ENCODE peak calls at places on chromosomes 16 and 17, in nine cellular contexts. M is retina, Q is B cell, V is mucosa of gallbladder, A is A673, T is neural crest cell, U is GM10248, N is DMS153, E is hepatocyte. P is an unnamed sample.
A peak's percentile ranks its signal among the peaks of the same experiment; 100 is the strongest.

GRCh38 chr17:19386974-19387920 is at the start of gene MFAP4:
- DNase-seq in M (peak; percentile 65), T (no peak), U (no peak), V (peak; percentile 62), Q (no peak), N (no peak), E (peak; percentile 90), A (peak; percentile 92), P (peak; percentile 99)

GRCh38 chr16:51666821-51667220 is 515.8 kb upstream of the SALL1 start:
- DNase-seq in E (no peak), U (no peak), N (no peak), Q (no peak), A (no peak), T (no peak), M (no peak), V (no peak), P (no peak)

GRCh38 chr16:4336701-4337539 is 14.2 kb downstream of the PAM16 start:
- DNase-seq in M (no peak), T (no peak), V (no peak), U (no peak), E (no peak), Q (no peak), N (no peak), A (no peak), P (no peak)

GRCh38 chr17:36939059-36939943 is 2.0 kb downstream of the LHX1 start:
- DNase-seq in V (no peak), T (no peak), Q (no peak), M (peak; percentile 68), E (no peak), U (no peak), A (no peak), N (no peak), P (no peak)

GRCh38 chr17:36731091-36731490 is 129.7 kb downstream of the MRM1 start:
- DNase-seq in Q (no peak), E (no peak), N (peak; percentile 90), A (no peak), V (peak; percentile 44), M (no peak), U (no peak), T (no peak), P (no peak)

GRCh38 chr16:82782715-82783251 is 156.0 kb downstream of the CDH13 start:
- DNase-seq in M (peak; percentile 42), A (no peak), Q (no peak), E (peak; percentile 10), T (no peak), V (no peak), U (no peak), N (peak; percentile 88), P (no peak)

GRCh38 chr16:89723279-89724250 is 2.2 kb downstream of the ZNF276 start:
- DNase-seq in A (peak; percentile 56), T (peak; percentile 62), U (no peak), Q (no peak), V (peak; percentile 44), E (no peak), N (no peak), M (no peak), P (no peak)

GRCh38 chr16:23899869-23900268 is 64.1 kb downstream of the PRKCB start:
- DNase-seq in N (no peak), V (no peak), A (peak; percentile 48), U (no peak), M (no peak), Q (no peak), T (no peak), E (no peak), P (no peak)

GRCh38 chr16:17836868-17837602 is 366.3 kb upstream of the XYLT1 start:
- DNase-seq in U (no peak), E (peak; percentile 37), Q (no peak), T (no peak), N (no peak), A (peak; percentile 6), M (no peak), V (no peak), P (peak; percentile 62)

GRCh38 chr16:3400446-3400778 is 392 bp downstream of the ZSCAN32 start:
- DNase-seq in A (no peak), M (no peak), U (no peak), N (no peak), Q (no peak), T (no peak), E (no peak), V (no peak), P (no peak)

GRCh38 chr16:88815901-88816589 is 4.3 kb upstream of the APRT start:
- DNase-seq in Q (peak; percentile 71), V (no peak), U (peak; percentile 64), M (peak; percentile 71), N (no peak), T (no peak), E (peak; percentile 60), A (peak; percentile 50), P (peak; percentile 65)

GRCh38 chr16:24442631-24443030 is 96.7 kb upstream of the RBBP6 start:
- DNase-seq in E (no peak), V (no peak), N (no peak), A (no peak), U (no peak), M (no peak), T (no peak), Q (no peak), P (no peak)

GRCh38 chr16:15874745-15875314 is 13.6 kb downstream of the CEP20 start:
- DNase-seq in V (peak; percentile 28), T (peak; percentile 43), U (no peak), N (peak; percentile 9), M (peak; percentile 47), A (peak; percentile 64), E (peak; percentile 77), Q (no peak), P (peak; percentile 65)

GRCh38 chr16:57889960-57890751 is 80.8 kb downstream of the CNGB1 start:
- DNase-seq in N (no peak), T (no peak), Q (no peak), A (peak; percentile 61), V (no peak), U (no peak), M (no peak), E (no peak), P (no peak)

GRCh38 chr16:68447721-68448359 is 468 bp downstream of the SMPD3 start:
- DNase-seq in V (no peak), U (no peak), Q (peak; percentile 20), N (no peak), E (no peak), T (no peak), M (no peak), A (no peak), P (peak; percentile 49)

GRCh38 chr17:81832608-81833159 is 407 bp downstream of the MCRIP1 start:
- DNase-seq in N (no peak), E (peak; percentile 55), M (peak; percentile 48), A (peak; percentile 41), V (peak; percentile 26), Q (peak; percentile 68), U (peak; percentile 53), T (peak; percentile 13), P (peak; percentile 62)

GRCh38 chr17:45719335-45720071 is 64.6 kb upstream of the CRHR1 start:
- DNase-seq in E (peak; percentile 68), M (no peak), Q (no peak), N (no peak), A (peak; percentile 12), V (no peak), T (no peak), U (no peak), P (peak; percentile 71)

GRCh38 chr17:50916026-50916707 is 50.0 kb upstream of the TOB1 start:
- DNase-seq in E (no peak), M (no peak), U (no peak), T (no peak), Q (no peak), A (no peak), N (no peak), V (no peak), P (no peak)

GRCh38 chr16:26454102-26454501 is 612.6 kb upstream of the C16orf82 start:
- DNase-seq in M (no peak), Q (no peak), T (no peak), E (peak; percentile 29), U (no peak), A (peak; percentile 55), N (no peak), V (no peak), P (peak; percentile 42)

GRCh38 chr16:27671410-27671809 is 121.5 kb downstream of the KATNIP start:
- DNase-seq in V (no peak), U (no peak), T (no peak), E (no peak), Q (no peak), N (no peak), M (no peak), A (no peak), P (peak; percentile 17)

GRCh38 chr17:79160980-79161621 is 86.5 kb downstream of the ENGASE start:
- DNase-seq in Q (no peak), E (no peak), N (peak; percentile 69), T (no peak), V (no peak), A (peak; percentile 63), U (no peak), M (no peak), P (no peak)

GRCh38 chr17:82105882-82106696 is 8.1 kb upstream of the FASN start:
- DNase-seq in V (peak; percentile 44), N (peak; percentile 47), M (peak; percentile 66), U (peak; percentile 92), E (peak; percentile 83), T (peak; percentile 51), Q (peak; percentile 88), A (peak; percentile 64), P (peak; percentile 71)

GRCh38 chr16:9802160-9802559 is 380.1 kb downstream of the GRIN2A start:
- DNase-seq in T (no peak), V (no peak), N (no peak), U (no peak), M (no peak), A (no peak), Q (no peak), E (no peak), P (no peak)

GRCh38 chr17:73226556-73227172 is 33.8 kb downstream of the COG1 start:
- DNase-seq in E (no peak), N (no peak), T (no peak), A (no peak), U (no peak), V (no peak), Q (no peak), M (no peak), P (no peak)

GRCh38 chr17:76161113-76161512 is 20.1 kb upstream of the FOXJ1 start:
- DNase-seq in U (no peak), M (no peak), E (no peak), V (no peak), Q (no peak), N (no peak), A (no peak), T (no peak), P (no peak)

GRCh38 chr16:65154321-65154720 is 32.5 kb upstream of the CDH11 start:
- DNase-seq in M (peak; percentile 76), V (no peak), Q (no peak), T (no peak), E (no peak), U (no peak), A (peak; percentile 11), N (no peak), P (no peak)

GRCh38 chr17:45931677-45932076 is 37.3 kb downstream of the MAPT start:
- DNase-seq in A (no peak), N (no peak), E (no peak), Q (no peak), T (no peak), V (no peak), M (no peak), U (no peak), P (no peak)

GRCh38 chr16:70754874-70755600 is 45.9 kb downstream of the VAC14 start:
- DNase-seq in M (no peak), Q (no peak), A (no peak), N (no peak), E (no peak), V (no peak), U (no peak), T (no peak), P (no peak)

GRCh38 chr17:77493238-77493812 is 352.6 kb downstream of the SEC14L1 start:
- DNase-seq in V (no peak), Q (no peak), E (no peak), N (no peak), M (no peak), A (no peak), T (no peak), U (no peak), P (peak; percentile 34)

GRCh38 chr16:3118204-3118790 is 5.9 kb downstream of the ZNF205 start:
- DNase-seq in M (no peak), T (no peak), U (no peak), E (no peak), V (no peak), N (no peak), Q (peak; percentile 36), A (no peak), P (no peak)

GRCh38 chr17:6420173-6420641 is 14.7 kb downstream of the AIPL1 start:
- DNase-seq in M (peak; percentile 49), E (peak; percentile 46), A (peak; percentile 40), V (no peak), T (peak; percentile 37), Q (no peak), N (peak; percentile 9), U (no peak), P (peak; percentile 50)